ENCODE peak calls at places on chromosomes 1 and 21, in four cellular contexts. H, T, U and E are unnamed samples.

GRCh38 chr1:221912230-221912629 is 170.3 kb upstream of the DUSP10 start:
- DNase-seq in H (no peak), T (no peak), U (no peak), E (no peak)

GRCh38 chr21:31107871-31108270 is 69.6 kb upstream of the KRTAP19-8 start:
- DNase-seq in H (no peak), T (no peak), U (no peak), E (no peak)

GRCh38 chr1:159014851-159015250 is 5.1 kb downstream of the IFI16 start:
- DNase-seq in U (no peak), H (no peak), T (no peak), E (no peak)

GRCh38 chr1:248111157-248111556 is 16.2 kb downstream of the OR2L13 start:
- DNase-seq in U (no peak), H (no peak), T (no peak), E (no peak)

GRCh38 chr1:27527223-27527856 is 37.4 kb upstream of the WASF2 start:
- DNase-seq in T (no peak), U (peak; percentile 58), H (no peak), E (peak; percentile 100)

GRCh38 chr1:60581455-60582220 is 500.7 kb upstream of the NFIA start:
- DNase-seq in T (no peak), H (no peak), U (no peak), E (no peak)

GRCh38 chr1:4219826-4220225 is 319.8 kb upstream of the C1orf174 start:
- DNase-seq in H (no peak), U (no peak), T (no peak), E (no peak)

GRCh38 chr1:35369922-35370671 is 101.6 kb downstream of the ZMYM4 start:
- DNase-seq in T (peak; percentile 59), U (no peak), H (peak; percentile 95), E (no peak)

GRCh38 chr1:11617314-11617713 is 36.9 kb downstream of the FBXO2 start:
- DNase-seq in H (no peak), T (no peak), U (no peak), E (peak; percentile 26)

GRCh38 chr1:223038288-223039006 is 104.6 kb downstream of the TLR5 start:
- DNase-seq in H (no peak), U (no peak), T (no peak), E (no peak)

GRCh38 chr1:2505461-2505994 is 20.9 kb downstream of the PANK4 start:
- DNase-seq in T (no peak), U (no peak), H (no peak), E (no peak)

GRCh38 chr1:107535091-107535490 is 394.3 kb downstream of the NTNG1 start:
- DNase-seq in T (no peak), U (no peak), H (no peak), E (peak; percentile 88)

GRCh38 chr1:41540886-41541591 is 56.6 kb upstream of the EDN2 start:
- DNase-seq in U (peak; percentile 6), H (no peak), T (no peak), E (no peak)

GRCh38 chr1:177257128-177257527 is 86.4 kb downstream of the BRINP2 start:
- DNase-seq in U (no peak), T (no peak), H (no peak), E (no peak)

GRCh38 chr1:211236633-211237321 is 22.4 kb upstream of the RCOR3 start:
- DNase-seq in U (no peak), H (no peak), T (no peak), E (no peak)

GRCh38 chr1:55632906-55633305 is 417.7 kb upstream of the USP24 start:
- DNase-seq in T (no peak), U (no peak), H (no peak), E (no peak)

GRCh38 chr1:227901906-227902640 is 45.7 kb downstream of the WNT9A start:
- DNase-seq in T (no peak), H (no peak), U (no peak), E (peak; percentile 41)

GRCh38 chr1:195415584-195415983 is 1192.7 kb downstream of the KCNT2 start:
- DNase-seq in U (no peak), H (no peak), T (no peak), E (no peak)

GRCh38 chr1:6321205-6321604 is 60.3 kb upstream of the GPR153 start:
- DNase-seq in H (no peak), T (peak; percentile 43), U (no peak), E (no peak)

GRCh38 chr1:210252621-210253041 is 20.0 kb downstream of the SERTAD4 start:
- DNase-seq in H (no peak), U (no peak), T (no peak), E (no peak)

GRCh38 chr1:84715620-84716019 is 25.4 kb upstream of the SSX2IP start:
- DNase-seq in T (no peak), H (no peak), U (no peak), E (peak; percentile 100)

GRCh38 chr1:186304982-186305949 is 69.8 kb downstream of the TPR start:
- DNase-seq in H (peak; percentile 71), U (no peak), T (no peak), E (peak; percentile 92)

GRCh38 chr21:41765393-41765950 is 1.4 kb downstream of the RIPK4 start:
- DNase-seq in T (no peak), H (peak; percentile 34), U (no peak), E (peak; percentile 37)

GRCh38 chr1:44154049-44154448 is 12.6 kb upstream of the KLF18 start:
- DNase-seq in T (no peak), H (peak; percentile 83), U (no peak), E (peak; percentile 97)

GRCh38 chr1:219296916-219297315 is 123.2 kb downstream of the LYPLAL1 start:
- DNase-seq in H (no peak), U (no peak), T (no peak), E (no peak)

GRCh38 chr1:173421266-173421665 is 55.9 kb upstream of the PRDX6 start:
- DNase-seq in T (no peak), H (no peak), U (no peak), E (peak; percentile 45)

GRCh38 chr21:21952566-21952965 is 954.4 kb downstream of the NCAM2 start:
- DNase-seq in H (no peak), T (peak; percentile 0), U (no peak), E (no peak)

GRCh38 chr1:19273106-19273843 is 15.3 kb downstream of the AKR7A3 start:
- DNase-seq in H (no peak), U (no peak), T (no peak), E (no peak)

GRCh38 chr1:211648980-211649934 is 26.2 kb downstream of the NEK2 start:
- DNase-seq in T (no peak), U (no peak), H (peak; percentile 52), E (no peak)

GRCh38 chr1:154749078-154749760 is 120.9 kb downstream of the KCNN3 start:
- DNase-seq in T (peak; percentile 80), U (no peak), H (peak; percentile 74), E (peak; percentile 51)

GRCh38 chr1:56478734-56479133 is 100.6 kb downstream of the PLPP3 start:
- DNase-seq in U (no peak), T (no peak), H (no peak), E (no peak)

GRCh38 chr1:37438971-37439671 is 35.3 kb upstream of the ZC3H12A start:
- DNase-seq in U (no peak), H (no peak), T (no peak), E (peak; percentile 63)

GRCh38 chr1:232529747-232530146 is 100.2 kb downstream of the SIPA1L2 start:
- DNase-seq in H (no peak), U (no peak), T (no peak), E (no peak)

GRCh38 chr1:234400773-234401172 is 27.5 kb downstream of the COA6 start:
- DNase-seq in H (no peak), U (no peak), T (no peak), E (no peak)

GRCh38 chr1:66532798-66533783 is 862 bp upstream of the SGIP1 start:
- DNase-seq in T (peak; percentile 35), U (no peak), H (peak; percentile 48), E (peak; percentile 55)

GRCh38 chr1:74641876-74642275 is 31.7 kb downstream of the ERICH3 start:
- DNase-seq in U (no peak), T (no peak), H (no peak), E (no peak)